ENCODE peak calls at places on chromosome 10, in eight cellular contexts. I is cardiac muscle cell, N is NCI-H2081 treated with DMSO at 0.1 percent for 48 hours, Q is LoVo, G is cerebellar cortex, S is B cell, D is foreskin fibroblast, E is GM20000. K is an unnamed sample.

GRCh38 chr10:44821290-44821689 is 89.8 kb upstream of the TMEM72 start:
- DNase-seq in G (no peak), D (no peak), S (no peak), I (no peak), Q (no peak), N (no peak), E (no peak), K (no peak)

GRCh38 chr10:340646-341045 is 205.4 kb downstream of the ZMYND11 start:
- DNase-seq in I (no peak), G (no peak), Q (no peak), N (no peak), D (no peak), E (no peak), S (no peak), K (no peak)

GRCh38 chr10:21015838-21016237 is 118.7 kb upstream of the NEBL start:
- DNase-seq in Q (no peak), S (no peak), I (no peak), G (no peak), N (no peak), D (no peak), E (no peak), K (no peak)

GRCh38 chr10:113897693-113898618 is 43.5 kb downstream of the NHLRC2 start:
- DNase-seq in N (no peak), G (peak; percentile 25), S (no peak), D (no peak), I (peak; percentile 57), E (no peak), Q (peak; percentile 22), K (no peak)

GRCh38 chr10:5458949-5459747 is 40.2 kb downstream of the CALML5 start:
- DNase-seq in D (no peak), E (no peak), I (no peak), N (no peak), Q (no peak), S (no peak), G (no peak), K (no peak)

GRCh38 chr10:63281967-63282366 is 148.8 kb downstream of the NRBF2 start:
- DNase-seq in G (no peak), I (no peak), N (no peak), D (peak; percentile 82), Q (no peak), E (no peak), S (no peak), K (no peak)

GRCh38 chr10:58791137-58791536 is 278.5 kb downstream of the BICC1 start:
- DNase-seq in N (no peak), I (no peak), G (no peak), E (no peak), S (no peak), D (peak; percentile 60), Q (no peak), K (no peak)

GRCh38 chr10:74901867-74902439 is 75.6 kb downstream of the KAT6B start:
- DNase-seq in E (no peak), Q (no peak), G (no peak), D (no peak), S (no peak), N (no peak), I (peak; percentile 89), K (no peak)

GRCh38 chr10:60208676-60209269 is 180.9 kb downstream of the ANK3 start:
- DNase-seq in G (peak; percentile 80), I (peak; percentile 54), D (peak; percentile 66), S (no peak), E (peak; percentile 8), N (no peak), Q (peak; percentile 55), K (peak; percentile 24)

GRCh38 chr10:70274643-70275042 is 9.2 kb downstream of the NPFFR1 start:
- DNase-seq in E (no peak), Q (no peak), I (no peak), D (peak; percentile 85), N (no peak), S (no peak), G (peak; percentile 83), K (no peak)

GRCh38 chr10:101237080-101237817 is 8.0 kb upstream of the LBX1 start:
- DNase-seq in G (no peak), E (no peak), I (peak; percentile 54), N (no peak), D (no peak), S (no peak), Q (no peak), K (no peak)

GRCh38 chr10:87054373-87055295 is 34.5 kb downstream of the FAM25A start:
- DNase-seq in N (no peak), E (no peak), S (no peak), D (peak; percentile 67), I (no peak), G (no peak), Q (no peak), K (no peak)

GRCh38 chr10:17141504-17142229 is 12.1 kb upstream of the CUBN start:
- DNase-seq in N (no peak), D (no peak), E (no peak), Q (no peak), I (no peak), S (no peak), G (no peak), K (no peak)

GRCh38 chr10:97729014-97729413 is 7.9 kb upstream of the ZFYVE27 start:
- DNase-seq in D (no peak), I (no peak), S (no peak), Q (no peak), E (no peak), N (no peak), G (no peak), K (no peak)

GRCh38 chr10:44703241-44704155 is 207.6 kb upstream of the TMEM72 start:
- DNase-seq in Q (peak; percentile 11), D (peak; percentile 73), I (no peak), G (no peak), E (no peak), N (no peak), S (no peak), K (no peak)

GRCh38 chr10:4095171-4095570 is 310.2 kb upstream of the KLF6 start:
- DNase-seq in G (no peak), S (no peak), Q (no peak), D (no peak), E (no peak), N (no peak), I (no peak), K (no peak)